ENCODE peak calls at places on chromosomes 11 and 22, in eight cellular contexts. D is ecto neural progenitor cell; Z is CD4-positive, alpha-beta T cell; H is OCI-LY7; F is astrocyte of the cerebellum; P is CD8-positive, alpha-beta memory T cell; S is heart right ventricle; M is activated T-helper 1 cell treated with Interleukin-2 at 50 U/mL for 16 hours. Q is an unnamed sample.

GRCh38 chr11:122202951-122203456 is 87.0 kb upstream of the BLID start:
- DNase-seq in D (peak), Z (peak), H (peak), F (no peak), P (no peak), S (peak), M (no peak), Q (peak)

GRCh38 chr11:129950319-129951034 is 52.2 kb downstream of the PRDM10 start:
- DNase-seq in D (no peak), Z (no peak), H (peak), F (peak), P (no peak), S (no peak), M (no peak), Q (peak)

GRCh38 chr11:70040869-70041501 is 37.1 kb upstream of the ANO1 start:
- DNase-seq in D (peak), Z (no peak), H (no peak), F (no peak), P (no peak), S (no peak), M (no peak), Q (no peak)

GRCh38 chr11:47886096-47886495 is 37.9 kb upstream of the NUP160 start:
- DNase-seq in D (no peak), Z (no peak), H (no peak), F (peak), P (no peak), S (no peak), M (peak), Q (no peak)

GRCh38 chr11:2590131-2590950 is 109.5 kb downstream of the KCNQ1OT1 start:
- DNase-seq in D (no peak), Z (no peak), H (no peak), F (no peak), P (peak), S (no peak), M (no peak), Q (no peak)

GRCh38 chr11:84234462-84235202 is 948.5 kb upstream of the CCDC90B start:
- DNase-seq in D (no peak), Z (no peak), H (no peak), F (no peak), P (no peak), S (no peak), M (no peak), Q (no peak)

GRCh38 chr22:29299136-29299900 is 7.1 kb upstream of the GAS2L1 start:
- DNase-seq in D (no peak), Z (no peak), H (no peak), F (no peak), P (no peak), S (no peak), M (no peak), Q (no peak)

GRCh38 chr22:37214431-37215025 is 2.3 kb upstream of the SSTR3 start:
- DNase-seq in D (no peak), Z (no peak), H (no peak), F (no peak), P (peak), S (no peak), M (no peak), Q (no peak)

GRCh38 chr11:72430743-72431570 is 3.4 kb downstream of the CLPB start:
- DNase-seq in D (no peak), Z (peak), H (peak), F (peak), P (no peak), S (no peak), M (no peak), Q (peak)